ENCODE peak calls at places on chromosomes 1 and 21, in seven cellular contexts. One of them, this sample, is unnamed.

GRCh38 chr1:64309468-64309867 is 106.0 kb downstream of the UBE2U start:
- DNase-seq in endothelial cell of umbilical vein: no peak
- DNase-seq in GOT3: no peak
- DNase-seq in ovary: no peak
- DNase-seq in NB4: no peak
- DNase-seq in AG10803: no peak
- DNase-seq in skeletal muscle cell: no peak
- DNase-seq in this sample: peak

GRCh38 chr1:182927693-182928433 is 25.1 kb downstream of the SHCBP1L start:
- DNase-seq in endothelial cell of umbilical vein: no peak
- DNase-seq in GOT3: no peak
- DNase-seq in ovary: no peak
- DNase-seq in NB4: peak
- DNase-seq in AG10803: no peak
- DNase-seq in skeletal muscle cell: no peak
- DNase-seq in this sample: no peak

GRCh38 chr1:81682490-81682889 is 118.2 kb upstream of the ADGRL2 start:
- DNase-seq in endothelial cell of umbilical vein: peak
- DNase-seq in GOT3: no peak
- DNase-seq in ovary: no peak
- DNase-seq in NB4: no peak
- DNase-seq in AG10803: peak
- DNase-seq in skeletal muscle cell: no peak
- DNase-seq in this sample: no peak

GRCh38 chr1:17009706-17010105 is 2.0 kb downstream of the ATP13A2 start:
- DNase-seq in endothelial cell of umbilical vein: no peak
- DNase-seq in GOT3: no peak
- DNase-seq in ovary: no peak
- DNase-seq in NB4: peak
- DNase-seq in AG10803: no peak
- DNase-seq in skeletal muscle cell: no peak
- DNase-seq in this sample: no peak

GRCh38 chr1:114551400-114551799 is 30.0 kb downstream of the BCAS2 start:
- DNase-seq in endothelial cell of umbilical vein: no peak
- DNase-seq in GOT3: no peak
- DNase-seq in ovary: no peak
- DNase-seq in NB4: no peak
- DNase-seq in AG10803: no peak
- DNase-seq in skeletal muscle cell: no peak
- DNase-seq in this sample: no peak

GRCh38 chr1:7921766-7922165 is 18.9 kb downstream of the TNFRSF9 start:
- DNase-seq in endothelial cell of umbilical vein: no peak
- DNase-seq in GOT3: no peak
- DNase-seq in ovary: no peak
- DNase-seq in NB4: no peak
- DNase-seq in AG10803: peak
- DNase-seq in skeletal muscle cell: no peak
- DNase-seq in this sample: no peak

GRCh38 chr1:194342484-194343262 is 1156.3 kb upstream of the B3GALT2 start:
- DNase-seq in endothelial cell of umbilical vein: no peak
- DNase-seq in GOT3: no peak
- DNase-seq in ovary: no peak
- DNase-seq in NB4: peak
- DNase-seq in AG10803: no peak
- DNase-seq in skeletal muscle cell: no peak
- DNase-seq in this sample: no peak

GRCh38 chr1:49240709-49241221 is 464.1 kb upstream of the BEND5 start:
- DNase-seq in endothelial cell of umbilical vein: no peak
- DNase-seq in GOT3: no peak
- DNase-seq in ovary: no peak
- DNase-seq in NB4: no peak
- DNase-seq in AG10803: no peak
- DNase-seq in skeletal muscle cell: no peak
- DNase-seq in this sample: no peak

GRCh38 chr1:200908158-200908868 is 13.6 kb downstream of the INAVA start:
- DNase-seq in endothelial cell of umbilical vein: no peak
- DNase-seq in GOT3: no peak
- DNase-seq in ovary: no peak
- DNase-seq in NB4: no peak
- DNase-seq in AG10803: no peak
- DNase-seq in skeletal muscle cell: no peak
- DNase-seq in this sample: no peak

GRCh38 chr1:230327892-230328284 is 98.2 kb downstream of the PGBD5 start:
- DNase-seq in endothelial cell of umbilical vein: no peak
- DNase-seq in GOT3: no peak
- DNase-seq in ovary: no peak
- DNase-seq in NB4: no peak
- DNase-seq in AG10803: no peak
- DNase-seq in skeletal muscle cell: no peak
- DNase-seq in this sample: no peak

GRCh38 chr1:181178241-181178640 is 89.7 kb downstream of the IER5 start:
- DNase-seq in endothelial cell of umbilical vein: no peak
- DNase-seq in GOT3: no peak
- DNase-seq in ovary: peak
- DNase-seq in NB4: no peak
- DNase-seq in AG10803: no peak
- DNase-seq in skeletal muscle cell: no peak
- DNase-seq in this sample: no peak

GRCh38 chr21:44003307-44003966 is 8.7 kb upstream of the TRAPPC10 start:
- DNase-seq in endothelial cell of umbilical vein: no peak
- DNase-seq in GOT3: no peak
- DNase-seq in ovary: no peak
- DNase-seq in NB4: no peak
- DNase-seq in AG10803: no peak
- DNase-seq in skeletal muscle cell: no peak
- DNase-seq in this sample: no peak

GRCh38 chr21:36211660-36212512 is 55.3 kb downstream of the DOP1B start:
- DNase-seq in endothelial cell of umbilical vein: no peak
- DNase-seq in GOT3: no peak
- DNase-seq in ovary: no peak
- DNase-seq in NB4: peak
- DNase-seq in AG10803: peak
- DNase-seq in skeletal muscle cell: peak
- DNase-seq in this sample: no peak

GRCh38 chr1:162138107-162138506 is 68.6 kb downstream of the NOS1AP start:
- DNase-seq in endothelial cell of umbilical vein: no peak
- DNase-seq in GOT3: no peak
- DNase-seq in ovary: no peak
- DNase-seq in NB4: no peak
- DNase-seq in AG10803: no peak
- DNase-seq in skeletal muscle cell: no peak
- DNase-seq in this sample: no peak

GRCh38 chr1:150511551-150511950 is 3.6 kb downstream of the ECM1 start:
- DNase-seq in endothelial cell of umbilical vein: no peak
- DNase-seq in GOT3: no peak
- DNase-seq in ovary: no peak
- DNase-seq in NB4: no peak
- DNase-seq in AG10803: no peak
- DNase-seq in skeletal muscle cell: no peak
- DNase-seq in this sample: no peak

GRCh38 chr21:35352066-35352770 is 303.1 kb upstream of the RUNX1 start:
- DNase-seq in endothelial cell of umbilical vein: no peak
- DNase-seq in GOT3: no peak
- DNase-seq in ovary: no peak
- DNase-seq in NB4: no peak
- DNase-seq in AG10803: peak
- DNase-seq in skeletal muscle cell: peak
- DNase-seq in this sample: no peak

GRCh38 chr1:54008876-54009275 is 9.1 kb downstream of the LDLRAD1 start:
- DNase-seq in endothelial cell of umbilical vein: no peak
- DNase-seq in GOT3: no peak
- DNase-seq in ovary: no peak
- DNase-seq in NB4: no peak
- DNase-seq in AG10803: no peak
- DNase-seq in skeletal muscle cell: no peak
- DNase-seq in this sample: no peak

GRCh38 chr1:174114788-174115448 is 44.4 kb upstream of the RABGAP1L start:
- DNase-seq in endothelial cell of umbilical vein: peak
- DNase-seq in GOT3: no peak
- DNase-seq in ovary: no peak
- DNase-seq in NB4: peak
- DNase-seq in AG10803: peak
- DNase-seq in skeletal muscle cell: peak
- DNase-seq in this sample: no peak

GRCh38 chr1:230261918-230262650 is 164.0 kb downstream of the PGBD5 start:
- DNase-seq in endothelial cell of umbilical vein: no peak
- DNase-seq in GOT3: no peak
- DNase-seq in ovary: no peak
- DNase-seq in NB4: no peak
- DNase-seq in AG10803: no peak
- DNase-seq in skeletal muscle cell: no peak
- DNase-seq in this sample: no peak

GRCh38 chr21:28392436-28392835 is 600.2 kb downstream of the LTN1 start:
- DNase-seq in endothelial cell of umbilical vein: peak
- DNase-seq in GOT3: no peak
- DNase-seq in ovary: no peak
- DNase-seq in NB4: no peak
- DNase-seq in AG10803: no peak
- DNase-seq in skeletal muscle cell: no peak
- DNase-seq in this sample: no peak

GRCh38 chr1:236990052-236990445 is 14.2 kb downstream of the MT1HL1 start:
- DNase-seq in endothelial cell of umbilical vein: no peak
- DNase-seq in GOT3: no peak
- DNase-seq in ovary: no peak
- DNase-seq in NB4: no peak
- DNase-seq in AG10803: no peak
- DNase-seq in skeletal muscle cell: no peak
- DNase-seq in this sample: no peak

GRCh38 chr1:211874521-211875347 is 44.2 kb upstream of the LPGAT1 start:
- DNase-seq in endothelial cell of umbilical vein: no peak
- DNase-seq in GOT3: no peak
- DNase-seq in ovary: no peak
- DNase-seq in NB4: no peak
- DNase-seq in AG10803: no peak
- DNase-seq in skeletal muscle cell: no peak
- DNase-seq in this sample: no peak

GRCh38 chr1:67544921-67545320 is 114.7 kb upstream of the SERBP1 start:
- DNase-seq in endothelial cell of umbilical vein: no peak
- DNase-seq in GOT3: no peak
- DNase-seq in ovary: no peak
- DNase-seq in NB4: no peak
- DNase-seq in AG10803: no peak
- DNase-seq in skeletal muscle cell: no peak
- DNase-seq in this sample: no peak

GRCh38 chr1:233443040-233443439 is 115.5 kb downstream of the MAP3K21 start:
- DNase-seq in endothelial cell of umbilical vein: no peak
- DNase-seq in GOT3: no peak
- DNase-seq in ovary: no peak
- DNase-seq in NB4: no peak
- DNase-seq in AG10803: no peak
- DNase-seq in skeletal muscle cell: no peak
- DNase-seq in this sample: no peak

GRCh38 chr1:211738709-211739301 is 63.4 kb upstream of the NEK2 start:
- DNase-seq in endothelial cell of umbilical vein: no peak
- DNase-seq in GOT3: no peak
- DNase-seq in ovary: no peak
- DNase-seq in NB4: peak
- DNase-seq in AG10803: no peak
- DNase-seq in skeletal muscle cell: no peak
- DNase-seq in this sample: peak

GRCh38 chr1:149845416-149845815 is 54.0 kb upstream of the BOLA1 start:
- DNase-seq in endothelial cell of umbilical vein: no peak
- DNase-seq in GOT3: no peak
- DNase-seq in ovary: no peak
- DNase-seq in NB4: peak
- DNase-seq in AG10803: no peak
- DNase-seq in skeletal muscle cell: no peak
- DNase-seq in this sample: no peak

GRCh38 chr1:234778215-234779159 is 168.5 kb upstream of the IRF2BP2 start:
- DNase-seq in endothelial cell of umbilical vein: peak
- DNase-seq in GOT3: no peak
- DNase-seq in ovary: no peak
- DNase-seq in NB4: peak
- DNase-seq in AG10803: no peak
- DNase-seq in skeletal muscle cell: no peak
- DNase-seq in this sample: no peak

GRCh38 chr1:219681876-219682275 is 69.0 kb upstream of the ZC3H11B start:
- DNase-seq in endothelial cell of umbilical vein: no peak
- DNase-seq in GOT3: no peak
- DNase-seq in ovary: no peak
- DNase-seq in NB4: no peak
- DNase-seq in AG10803: no peak
- DNase-seq in skeletal muscle cell: no peak
- DNase-seq in this sample: no peak

GRCh38 chr1:10834770-10835412 is 38.4 kb upstream of the CASZ1 start:
- DNase-seq in endothelial cell of umbilical vein: no peak
- DNase-seq in GOT3: no peak
- DNase-seq in ovary: no peak
- DNase-seq in NB4: no peak
- DNase-seq in AG10803: no peak
- DNase-seq in skeletal muscle cell: no peak
- DNase-seq in this sample: no peak

GRCh38 chr21:28991861-28992525 is 684 bp downstream of the LTN1 start:
- DNase-seq in endothelial cell of umbilical vein: no peak
- DNase-seq in GOT3: no peak
- DNase-seq in ovary: no peak
- DNase-seq in NB4: peak
- DNase-seq in AG10803: no peak
- DNase-seq in skeletal muscle cell: no peak
- DNase-seq in this sample: no peak

GRCh38 chr1:184022651-184023050 is 14.9 kb downstream of the COLGALT2 start:
- DNase-seq in endothelial cell of umbilical vein: no peak
- DNase-seq in GOT3: no peak
- DNase-seq in ovary: peak
- DNase-seq in NB4: no peak
- DNase-seq in AG10803: peak
- DNase-seq in skeletal muscle cell: no peak
- DNase-seq in this sample: no peak

GRCh38 chr21:42534901-42535378 is 21.3 kb downstream of the SLC37A1 start:
- DNase-seq in endothelial cell of umbilical vein: no peak
- DNase-seq in GOT3: no peak
- DNase-seq in ovary: no peak
- DNase-seq in NB4: no peak
- DNase-seq in AG10803: no peak
- DNase-seq in skeletal muscle cell: no peak
- DNase-seq in this sample: no peak

GRCh38 chr1:1281533-1282321 is 1.5 kb downstream of the SCNN1D start:
- DNase-seq in endothelial cell of umbilical vein: peak
- DNase-seq in GOT3: no peak
- DNase-seq in ovary: peak
- DNase-seq in NB4: no peak
- DNase-seq in AG10803: peak
- DNase-seq in skeletal muscle cell: no peak
- DNase-seq in this sample: no peak

GRCh38 chr1:22662318-22662717 is 9.3 kb downstream of the C1QB start:
- DNase-seq in endothelial cell of umbilical vein: no peak
- DNase-seq in GOT3: no peak
- DNase-seq in ovary: no peak
- DNase-seq in NB4: peak
- DNase-seq in AG10803: no peak
- DNase-seq in skeletal muscle cell: no peak
- DNase-seq in this sample: no peak

GRCh38 chr1:240658312-240658975 is 46.5 kb upstream of the GREM2 start:
- DNase-seq in endothelial cell of umbilical vein: no peak
- DNase-seq in GOT3: no peak
- DNase-seq in ovary: no peak
- DNase-seq in NB4: no peak
- DNase-seq in AG10803: peak
- DNase-seq in skeletal muscle cell: no peak
- DNase-seq in this sample: no peak

GRCh38 chr1:39204441-39205081 is at the start of gene MACF1:
- DNase-seq in endothelial cell of umbilical vein: peak
- DNase-seq in GOT3: no peak
- DNase-seq in ovary: peak
- DNase-seq in NB4: peak
- DNase-seq in AG10803: peak
- DNase-seq in skeletal muscle cell: peak
- DNase-seq in this sample: no peak

GRCh38 chr1:37944091-37944763 is 2.6 kb downstream of the INPP5B start:
- DNase-seq in endothelial cell of umbilical vein: no peak
- DNase-seq in GOT3: no peak
- DNase-seq in ovary: no peak
- DNase-seq in NB4: no peak
- DNase-seq in AG10803: peak
- DNase-seq in skeletal muscle cell: no peak
- DNase-seq in this sample: no peak

GRCh38 chr21:16773206-16773605 is 739.6 kb upstream of the CXADR start:
- DNase-seq in endothelial cell of umbilical vein: peak
- DNase-seq in GOT3: no peak
- DNase-seq in ovary: no peak
- DNase-seq in NB4: no peak
- DNase-seq in AG10803: peak
- DNase-seq in skeletal muscle cell: no peak
- DNase-seq in this sample: no peak